ENCODE peak calls at places on chromosomes 6 and 20, in five cellular contexts. Z is body of pancreas, C is stomach, Q is esophagus muscularis mucosa, I is right lobe of liver. F is an unnamed sample.

GRCh38 chr6:158405933-158406332 is 93.7 kb downstream of the TULP4 start:
- DNase-seq in Z (no peak), C (no peak), Q (no peak), I (no peak), F (no peak)

GRCh38 chr6:35919827-35920751 is 809 bp downstream of the SRPK1 start:
- DNase-seq in Z (peak), C (peak), Q (peak), I (peak), F (peak)

GRCh38 chr6:122736166-122736565 is 43.4 kb upstream of the FABP7 start:
- DNase-seq in Z (no peak), C (no peak), Q (no peak), I (no peak), F (no peak)

GRCh38 chr6:137357263-137357947 is 136.8 kb downstream of the OLIG3 start:
- DNase-seq in Z (no peak), C (no peak), Q (no peak), I (peak), F (no peak)

GRCh38 chr20:63979221-63979548 is 257 bp downstream of the SAMD10 start:
- DNase-seq in Z (no peak), C (no peak), Q (no peak), I (no peak), F (no peak)

GRCh38 chr20:41879151-41879550 is 261.0 kb upstream of the CHD6 start:
- DNase-seq in Z (no peak), C (no peak), Q (no peak), I (no peak), F (no peak)

GRCh38 chr6:120857422-120857821 is 476.9 kb downstream of the TBC1D32 start:
- DNase-seq in Z (no peak), C (no peak), Q (no peak), I (no peak), F (no peak)

GRCh38 chr20:62097881-62098407 is 24.3 kb upstream of the LSM14B start:
- DNase-seq in Z (no peak), C (no peak), Q (no peak), I (no peak), F (no peak)

GRCh38 chr20:43821795-43822194 is 92.9 kb upstream of the TOX2 start:
- DNase-seq in Z (no peak), C (no peak), Q (peak), I (no peak), F (no peak)

GRCh38 chr6:36962874-36963273 is 8.3 kb downstream of the PI16 start:
- DNase-seq in Z (peak), C (peak), Q (peak), I (peak), F (peak)

GRCh38 chr6:62640749-62641148 is 354.7 kb upstream of the KHDRBS2 start:
- DNase-seq in Z (no peak), C (no peak), Q (no peak), I (no peak), F (no peak)

GRCh38 chr20:13821876-13822275 is 37.0 kb downstream of the NDUFAF5 start:
- DNase-seq in Z (no peak), C (no peak), Q (no peak), I (no peak), F (no peak)

GRCh38 chr6:88074791-88075190 is 27.1 kb downstream of the SPACA1 start:
- DNase-seq in Z (no peak), C (no peak), Q (no peak), I (no peak), F (no peak)

GRCh38 chr20:51480507-51481270 is 61.8 kb downstream of the NFATC2 start:
- DNase-seq in Z (no peak), C (no peak), Q (no peak), I (no peak), F (no peak)

GRCh38 chr6:159969921-159970320 is 1.0 kb downstream of the IGF2R start:
- DNase-seq in Z (peak), C (peak), Q (peak), I (no peak), F (peak)

GRCh38 chr20:36709126-36709525 is 36.8 kb downstream of the NDRG3 start:
- DNase-seq in Z (no peak), C (no peak), Q (no peak), I (no peak), F (no peak)

GRCh38 chr6:157229219-157229607 is 94.1 kb downstream of the TMEM242 start:
- DNase-seq in Z (no peak), C (no peak), Q (no peak), I (no peak), F (no peak)

GRCh38 chr20:24742436-24742835 is 206.6 kb upstream of the CST7 start:
- DNase-seq in Z (no peak), C (no peak), Q (peak), I (no peak), F (no peak)

GRCh38 chr6:96499781-96500180 is 21.8 kb upstream of the UFL1 start:
- DNase-seq in Z (no peak), C (no peak), Q (no peak), I (no peak), F (no peak)

GRCh38 chr6:111842271-111842822 is 30.9 kb downstream of the FYN start:
- DNase-seq in Z (no peak), C (no peak), Q (peak), I (no peak), F (no peak)

GRCh38 chr20:2812189-2812588 is 2.6 kb upstream of the C20orf141 start:
- DNase-seq in Z (no peak), C (no peak), Q (no peak), I (no peak), F (no peak)

GRCh38 chr20:62266340-62266739 is 28.0 kb downstream of the OSBPL2 start:
- DNase-seq in Z (no peak), C (no peak), Q (no peak), I (no peak), F (no peak)

GRCh38 chr20:46114449-46114848 is 3.7 kb upstream of the CD40 start:
- DNase-seq in Z (no peak), C (no peak), Q (no peak), I (no peak), F (no peak)

GRCh38 chr6:47932575-47932974 is 150.7 kb downstream of the OPN5 start:
- DNase-seq in Z (no peak), C (no peak), Q (no peak), I (no peak), F (no peak)

GRCh38 chr6:157020398-157021266 is 243.5 kb downstream of the ARID1B start:
- DNase-seq in Z (peak), C (no peak), Q (peak), I (no peak), F (peak)

GRCh38 chr6:88380618-88381288 is 214.6 kb upstream of the CNR1 start:
- DNase-seq in Z (no peak), C (no peak), Q (no peak), I (no peak), F (no peak)

GRCh38 chr6:26216015-26216885 is 129.0 kb downstream of the HFE start:
- DNase-seq in Z (peak), C (peak), Q (peak), I (peak), F (peak)

GRCh38 chr6:26216886-26217713 is 129.9 kb downstream of the HFE start:
- DNase-seq in Z (peak), C (peak), Q (peak), I (peak), F (no peak)

GRCh38 chr6:26213334-26214075 is 126.3 kb downstream of the HFE start:
- DNase-seq in Z (no peak), C (no peak), Q (no peak), I (no peak), F (no peak)

GRCh38 chr6:26215200-26216014 is 128.2 kb downstream of the HFE start:
- DNase-seq in Z (no peak), C (no peak), Q (no peak), I (no peak), F (no peak)

GRCh38 chr6:26214826-26215199 is 127.6 kb downstream of the HFE start:
- DNase-seq in Z (no peak), C (no peak), Q (no peak), I (no peak), F (no peak)
- TF ChIP-seq POLR2A in Z (no peak), C (no peak), Q (no peak), I (no peak), F (no peak)

GRCh38 chr20:32631916-32632460 is 41.8 kb downstream of the C20orf203 start:
- DNase-seq in Z (no peak), C (no peak), Q (no peak), I (no peak), F (no peak)

GRCh38 chr20:32629813-32630212 is 43.9 kb downstream of the C20orf203 start:
- DNase-seq in Z (no peak), C (no peak), Q (no peak), I (no peak), F (no peak)

GRCh38 chr20:32635764-32636163 is 38.0 kb downstream of the C20orf203 start:
- DNase-seq in Z (no peak), C (no peak), Q (no peak), I (no peak), F (no peak)

GRCh38 chr20:32634041-32634805 is 39.5 kb downstream of the C20orf203 start:
- DNase-seq in Z (no peak), C (no peak), Q (no peak), I (no peak), F (no peak)

DNA sequence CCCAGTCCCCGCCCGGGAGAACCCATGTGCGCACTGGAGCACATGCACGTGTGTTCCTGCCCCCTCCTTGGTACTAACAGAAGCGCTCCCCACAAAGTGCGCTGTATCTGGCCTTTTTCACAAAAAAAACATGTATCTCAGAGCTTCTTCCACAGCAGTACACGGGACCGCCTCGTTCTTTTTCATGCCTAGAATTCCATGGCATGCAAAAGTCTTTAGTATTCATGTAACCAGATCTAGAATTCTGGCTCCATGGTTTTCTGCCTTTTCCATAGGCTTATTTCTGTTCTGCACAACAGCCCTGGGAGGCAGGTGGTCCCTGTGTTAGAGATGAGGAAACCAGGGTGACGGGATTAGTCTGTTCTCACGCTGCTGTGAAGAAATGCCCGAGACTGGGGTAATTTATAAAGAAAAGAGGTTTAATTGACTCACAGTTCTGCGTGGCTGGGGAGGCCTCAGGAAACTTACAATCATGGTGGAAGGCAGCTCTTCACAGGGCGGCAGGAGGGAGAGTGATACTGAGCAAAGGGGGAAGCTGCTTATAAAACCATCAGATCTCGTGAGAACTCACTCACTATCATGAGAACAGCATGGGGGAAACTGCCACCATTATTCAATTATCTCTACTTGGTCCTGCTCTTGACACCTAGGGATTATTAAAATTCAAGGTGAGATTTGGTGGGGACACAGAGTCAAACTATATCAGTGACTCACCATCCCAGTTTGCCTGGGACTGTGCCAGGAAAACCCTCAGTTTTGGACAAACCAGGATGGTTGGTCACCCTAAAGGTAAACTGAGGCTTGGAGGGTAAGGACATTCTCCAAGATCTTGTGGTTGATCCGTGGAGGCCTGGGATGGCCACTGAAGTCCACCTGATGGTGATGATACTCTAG is 41.0 kb downstream of the C20orf203 start:
- DNase-seq in Z (no peak), C (no peak), Q (no peak), I (no peak), F (no peak)
- TF ChIP-seq POLR2A in Z (no peak), C (no peak), Q (no peak), I (no peak), F (no peak)

GRCh38 chr6:129707882-129708495 is 2.0 kb downstream of the ARHGAP18 start:
- DNase-seq in Z (no peak), C (no peak), Q (no peak), I (no peak), F (no peak)

GRCh38 chr6:129709909-129710721 is at the start of gene ARHGAP18:
- DNase-seq in Z (peak), C (peak), Q (peak), I (peak), F (peak)

GRCh38 chr6:129708496-129709216 is 1.3 kb downstream of the ARHGAP18 start:
- DNase-seq in Z (no peak), C (no peak), Q (no peak), I (no peak), F (no peak)

GRCh38 chr6:129710722-129711631 is 1.0 kb upstream of the ARHGAP18 start:
- DNase-seq in Z (no peak), C (no peak), Q (no peak), I (no peak), F (no peak)

GRCh38 chr6:129709451-129709908 is 497 bp downstream of the ARHGAP18 start:
- DNase-seq in Z (peak), C (peak), Q (no peak), I (no peak), F (no peak)
- TF ChIP-seq POLR2A in Z (no peak), C (no peak), Q (no peak), I (no peak), F (no peak)

DNA sequence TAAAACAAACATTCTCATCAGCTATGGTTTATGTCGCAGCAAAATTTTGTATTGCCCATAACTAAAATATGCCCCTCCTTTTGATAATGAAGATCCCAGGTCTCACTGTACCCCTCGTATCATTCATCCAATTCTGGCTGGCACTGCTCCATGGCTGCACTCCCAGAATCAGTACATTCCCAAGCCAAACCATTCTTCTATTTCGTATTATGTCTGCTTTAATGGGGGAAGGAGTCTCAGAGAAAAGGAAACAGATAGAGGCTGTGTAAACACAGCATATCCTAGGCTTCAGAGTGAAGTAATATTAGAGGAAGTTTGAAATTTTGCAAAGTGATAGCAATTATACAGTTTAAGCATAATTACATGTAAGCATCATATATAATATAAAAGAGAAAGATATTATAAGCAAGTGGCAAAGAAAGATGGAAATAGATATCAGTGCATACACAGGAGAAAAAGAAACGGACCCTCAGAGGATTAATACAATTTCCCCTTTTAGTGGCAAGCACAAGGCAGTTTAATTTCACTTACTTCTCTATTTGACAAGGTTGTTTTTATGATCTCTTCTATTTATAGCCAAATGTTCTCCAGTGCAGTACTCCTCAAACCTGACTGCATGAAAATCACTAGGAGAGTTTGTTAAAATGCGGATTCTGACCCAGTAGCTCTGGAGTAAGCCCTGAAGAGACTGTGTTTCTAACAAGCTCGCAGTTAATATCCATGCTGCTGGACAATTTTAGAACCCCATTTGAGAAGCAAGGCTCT is 56.5 kb upstream of the TENT5A start:
- DNase-seq in Z (no peak), C (no peak), Q (no peak), I (no peak), F (no peak)
- TF ChIP-seq POLR2A in Z (no peak), C (no peak), Q (no peak), I (no peak), F (no peak)

DNA sequence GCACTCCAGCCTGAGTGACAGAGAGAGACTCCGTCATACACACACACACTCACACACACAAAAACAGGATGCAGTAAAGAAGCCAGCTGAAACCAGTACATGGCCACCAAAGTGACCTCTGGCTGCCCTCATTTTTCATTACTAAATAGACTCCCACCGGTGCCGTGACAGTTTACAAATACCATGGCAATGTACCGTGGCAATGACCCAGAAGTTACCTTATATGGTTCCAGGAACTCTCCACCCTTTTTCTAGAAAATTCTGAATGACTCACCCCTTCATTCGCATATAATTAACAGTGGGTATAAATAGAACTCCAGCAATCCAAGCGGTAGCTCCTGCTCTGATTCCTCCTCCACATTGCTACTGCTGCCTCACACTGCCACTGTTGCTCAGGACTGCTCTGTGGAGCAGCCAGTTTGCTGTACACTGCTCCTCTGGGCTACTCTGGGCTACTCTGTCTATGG is 57.7 kb downstream of the SNX5 start:
- DNase-seq in Z (peak), C (no peak), Q (no peak), I (no peak), F (no peak)
- TF ChIP-seq POLR2A in Z (peak), C (no peak), Q (no peak), I (peak), F (no peak)

GRCh38 chr6:32983493-32983848 is 15.1 kb downstream of the BRD2 start:
- DNase-seq in Z (no peak), C (no peak), Q (no peak), I (no peak), F (no peak)

GRCh38 chr6:32982702-32983492 is 14.5 kb downstream of the BRD2 start:
- DNase-seq in Z (no peak), C (peak), Q (no peak), I (no peak), F (no peak)

GRCh38 chr6:32980488-32981038 is 12.2 kb downstream of the BRD2 start:
- DNase-seq in Z (no peak), C (no peak), Q (no peak), I (no peak), F (no peak)

GRCh38 chr6:32983964-32984638 is 15.7 kb downstream of the BRD2 start:
- DNase-seq in Z (no peak), C (no peak), Q (no peak), I (no peak), F (no peak)

DNA sequence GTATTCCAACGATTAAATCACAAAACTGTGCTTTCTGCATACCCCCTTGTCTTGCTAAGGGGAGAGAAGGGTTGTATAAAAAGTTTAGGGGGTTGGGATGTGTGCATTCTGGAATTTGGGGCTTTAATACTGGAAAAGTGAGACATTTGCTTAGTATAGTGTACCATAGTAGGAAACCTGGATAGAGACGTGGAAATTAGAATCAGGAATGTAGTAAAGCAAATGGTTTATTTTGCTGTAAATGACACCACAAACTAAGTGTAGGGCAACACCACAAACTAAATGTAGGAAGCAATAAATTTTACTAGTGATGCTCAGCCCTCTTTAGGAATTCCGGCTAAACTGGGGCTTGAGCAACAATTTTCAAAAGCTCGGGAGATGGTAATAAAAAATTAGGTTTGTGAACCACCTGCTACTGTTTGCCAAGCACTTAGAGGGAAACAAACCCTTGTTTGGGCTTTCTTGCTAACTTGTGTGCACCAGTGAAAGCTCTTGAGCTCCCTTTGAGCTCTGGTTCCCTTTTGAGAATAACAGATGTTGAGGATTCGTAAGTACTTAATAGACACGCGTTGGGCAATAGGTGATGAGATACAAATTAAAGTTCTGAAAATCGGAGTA is 13.8 kb downstream of the BRD2 start:
- DNase-seq in Z (no peak), C (no peak), Q (no peak), I (no peak), F (no peak)
- TF ChIP-seq POLR2A in Z (no peak), C (no peak), Q (no peak), I (no peak), F (no peak)

DNA sequence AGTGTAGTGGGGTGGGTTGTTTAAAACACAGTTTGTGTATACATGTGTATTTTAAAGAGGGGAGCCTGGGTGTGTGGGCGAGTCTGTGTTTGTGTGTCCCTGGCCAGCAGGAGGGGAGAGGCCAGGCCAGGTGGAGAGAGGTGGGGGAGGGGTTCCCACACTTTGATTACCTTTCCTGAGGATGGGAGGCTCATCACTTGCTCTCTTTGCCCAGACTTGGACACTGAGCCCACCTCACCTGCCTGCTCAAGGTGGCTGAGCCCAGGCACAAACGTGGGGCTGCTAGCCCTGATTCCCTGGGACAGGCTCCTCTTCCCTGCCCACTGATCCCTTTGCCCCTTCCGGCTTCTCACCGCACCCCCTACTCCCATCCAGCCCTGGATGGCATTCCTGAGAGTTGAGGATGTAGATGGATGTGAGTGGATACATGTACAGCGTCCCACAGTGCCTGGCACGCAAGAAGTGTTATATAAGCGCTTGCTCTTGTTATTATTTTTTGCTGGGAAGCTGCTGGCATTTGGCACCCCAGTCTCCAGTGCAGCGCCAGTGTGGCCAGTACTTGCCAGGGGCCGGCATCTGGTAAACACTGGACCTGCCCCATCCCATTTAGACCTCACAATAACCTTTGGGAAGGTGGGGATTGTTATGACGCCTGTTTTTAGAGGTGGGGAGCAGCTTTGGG is 2.7 kb downstream of the CEBPB start:
- DNase-seq in Z (peak), C (no peak), Q (no peak), I (peak), F (no peak)
- TF ChIP-seq POLR2A in Z (no peak), C (no peak), Q (no peak), I (peak), F (no peak)